ENCODE peak calls at places on chromosome 21, in ten cellular contexts. S, D, X, Z, L, I, K, Q, H and R are unnamed samples.

GRCh38 chr21:39265603-39266002 is 47.8 kb downstream of the BRWD1 start:
- DNase-seq in S (no peak), D (no peak), X (no peak), Z (no peak), L (no peak), I (no peak), K (no peak), Q (no peak), H (no peak), R (no peak)

GRCh38 chr21:35178812-35179211 is 129.7 kb upstream of the RUNX1 start:
- DNase-seq in S (peak), D (no peak), X (no peak), Z (no peak), L (no peak), I (no peak), K (no peak), Q (peak), H (peak), R (no peak)

GRCh38 chr21:46542588-46543092 is 62.2 kb downstream of the S100B start:
- DNase-seq in S (no peak), D (no peak), X (no peak), Z (no peak), L (no peak), I (no peak), K (no peak), Q (no peak), H (no peak), R (no peak)

GRCh38 chr21:17550671-17551308 is 37.9 kb downstream of the CXADR start:
- DNase-seq in S (no peak), D (no peak), X (no peak), Z (no peak), L (no peak), I (no peak), K (no peak), Q (peak), H (no peak), R (no peak)

GRCh38 chr21:39057121-39057520 is 126.1 kb downstream of the PSMG1 start:
- DNase-seq in S (no peak), D (no peak), X (no peak), Z (no peak), L (no peak), I (no peak), K (peak), Q (no peak), H (no peak), R (no peak)

GRCh38 chr21:38527737-38528136 is 29.5 kb upstream of the ERG start:
- DNase-seq in S (no peak), D (no peak), X (no peak), Z (no peak), L (no peak), I (no peak), K (no peak), Q (no peak), H (no peak), R (no peak)

GRCh38 chr21:39007532-39007931 is 175.7 kb downstream of the PSMG1 start:
- DNase-seq in S (no peak), D (no peak), X (no peak), Z (no peak), L (no peak), I (no peak), K (no peak), Q (no peak), H (no peak), R (no peak)

GRCh38 chr21:35852820-35853219 is 207.5 kb downstream of the SETD4 start:
- DNase-seq in S (no peak), D (no peak), X (no peak), Z (no peak), L (no peak), I (no peak), K (no peak), Q (no peak), H (no peak), R (no peak)

GRCh38 chr21:43367296-43367695 is 59.6 kb downstream of the SIK1 start:
- DNase-seq in S (no peak), D (no peak), X (no peak), Z (no peak), L (no peak), I (no peak), K (no peak), Q (no peak), H (no peak), R (no peak)

GRCh38 chr21:44572959-44573583 is 458 bp upstream of the KRTAP10-4 start:
- DNase-seq in S (peak), D (no peak), X (no peak), Z (no peak), L (peak), I (no peak), K (no peak), Q (no peak), H (no peak), R (no peak)

GRCh38 chr21:36425286-36425685 is 40.1 kb downstream of the CHAF1B start:
- DNase-seq in S (no peak), D (no peak), X (no peak), Z (no peak), L (no peak), I (no peak), K (no peak), Q (no peak), H (no peak), R (peak)

GRCh38 chr21:14259669-14260458 is 43.9 kb downstream of the RBM11 start:
- DNase-seq in S (peak), D (peak), X (no peak), Z (no peak), L (no peak), I (no peak), K (no peak), Q (no peak), H (peak), R (peak)

GRCh38 chr21:16709866-16710550 is 802.8 kb upstream of the CXADR start:
- DNase-seq in S (no peak), D (no peak), X (no peak), Z (no peak), L (no peak), I (no peak), K (no peak), Q (no peak), H (no peak), R (peak)

GRCh38 chr21:43957128-43957571 is 55.0 kb upstream of the TRAPPC10 start:
- DNase-seq in S (no peak), D (no peak), X (no peak), Z (no peak), L (no peak), I (no peak), K (no peak), Q (no peak), H (no peak), R (no peak)

GRCh38 chr21:15121655-15122120 is 56.9 kb upstream of the NRIP1 start:
- DNase-seq in S (peak), D (no peak), X (no peak), Z (peak), L (peak), I (no peak), K (no peak), Q (no peak), H (no peak), R (peak)

GRCh38 chr21:45982758-45983731 is 1.5 kb downstream of the COL6A1 start:
- DNase-seq in S (no peak), D (no peak), X (no peak), Z (peak), L (peak), I (no peak), K (no peak), Q (no peak), H (no peak), R (no peak)

GRCh38 chr21:46459356-46460112 is 843 bp downstream of the DIP2A start:
- DNase-seq in S (peak), D (no peak), X (no peak), Z (peak), L (peak), I (no peak), K (no peak), Q (peak), H (no peak), R (no peak)

GRCh38 chr21:31173881-31174555 is 135.7 kb upstream of the KRTAP19-8 start:
- DNase-seq in S (peak), D (no peak), X (no peak), Z (peak), L (peak), I (no peak), K (no peak), Q (peak), H (no peak), R (no peak)

GRCh38 chr21:41580758-41581554 is 73.0 kb upstream of the TMPRSS2 start:
- DNase-seq in S (peak), D (no peak), X (no peak), Z (no peak), L (no peak), I (no peak), K (no peak), Q (no peak), H (no peak), R (no peak)

GRCh38 chr21:30480145-30480544 is at the start of gene KRTAP19-1:
- DNase-seq in S (no peak), D (no peak), X (no peak), Z (no peak), L (no peak), I (no peak), K (no peak), Q (no peak), H (no peak), R (no peak)

GRCh38 chr21:38095220-38095619 is 161.6 kb upstream of the KCNJ15 start:
- DNase-seq in S (peak), D (no peak), X (no peak), Z (no peak), L (no peak), I (no peak), K (no peak), Q (no peak), H (no peak), R (no peak)